ENCODE peak calls at places on chromosomes 13 and 19, in five cellular contexts. One of them, this sample, is unnamed.

GRCh38 chr19:58274771-58275199 is 4.0 kb upstream of the ZNF8 start:
- DNase-seq in MM.1S: no peak
- DNase-seq in mammary epithelial cell: peak
- DNase-seq in K562: no peak
- DNase-seq in fibroblast of lung: peak
- DNase-seq in this sample: no peak

GRCh38 chr13:75788494-75788991 is 152.4 kb downstream of the LMO7 start:
- DNase-seq in K562: no peak
- DNase-seq in mammary epithelial cell: peak
- DNase-seq in fibroblast of lung: peak
- DNase-seq in MM.1S: no peak
- DNase-seq in this sample: peak

GRCh38 chr19:13154911-13155471 is 4.8 kb downstream of the IER2 start:
- DNase-seq in MM.1S: no peak
- DNase-seq in K562: peak
- DNase-seq in fibroblast of lung: peak
- DNase-seq in mammary epithelial cell: peak
- DNase-seq in this sample: peak

GRCh38 chr19:10430505-10431253 is 10.3 kb downstream of the PDE4A start:
- DNase-seq in fibroblast of lung: peak
- DNase-seq in K562: peak
- DNase-seq in MM.1S: no peak
- DNase-seq in mammary epithelial cell: no peak
- DNase-seq in this sample: peak

GRCh38 chr13:110306960-110307696 is at the start of the genes COL4A1 and COL4A2:
- DNase-seq in K562: no peak
- DNase-seq in MM.1S: no peak
- DNase-seq in fibroblast of lung: peak
- DNase-seq in mammary epithelial cell: peak
- DNase-seq in this sample: no peak

GRCh38 chr13:24228852-24229458 is 68.4 kb downstream of the SPATA13 start:
- DNase-seq in mammary epithelial cell: peak
- DNase-seq in fibroblast of lung: peak
- DNase-seq in MM.1S: peak
- DNase-seq in K562: peak
- DNase-seq in this sample: peak

GRCh38 chr19:892243-892996 is 567 bp downstream of the MED16 start:
- DNase-seq in fibroblast of lung: no peak
- DNase-seq in MM.1S: peak
- DNase-seq in mammary epithelial cell: no peak
- DNase-seq in K562: no peak
- DNase-seq in this sample: no peak

GRCh38 chr13:95455782-95456181 is 96.7 kb upstream of the CLDN10 start:
- DNase-seq in K562: no peak
- DNase-seq in fibroblast of lung: no peak
- DNase-seq in MM.1S: peak
- DNase-seq in mammary epithelial cell: no peak
- DNase-seq in this sample: no peak

GRCh38 chr19:32397736-32398135 is 7.8 kb upstream of the DPY19L3 start:
- DNase-seq in K562: peak
- DNase-seq in mammary epithelial cell: peak
- DNase-seq in MM.1S: no peak
- DNase-seq in fibroblast of lung: peak
- DNase-seq in this sample: peak

GRCh38 chr19:1079566-1080111 is 12.7 kb downstream of the ARHGAP45 start:
- DNase-seq in fibroblast of lung: no peak
- DNase-seq in K562: no peak
- DNase-seq in MM.1S: no peak
- DNase-seq in mammary epithelial cell: no peak
- DNase-seq in this sample: no peak

GRCh38 chr19:49110567-49110966 is 3.6 kb upstream of the LIN7B start:
- DNase-seq in K562: no peak
- DNase-seq in MM.1S: no peak
- DNase-seq in fibroblast of lung: no peak
- DNase-seq in mammary epithelial cell: no peak
- DNase-seq in this sample: no peak

GRCh38 chr19:50287331-50287730 is 41.8 kb downstream of the KCNC3 start:
- DNase-seq in fibroblast of lung: no peak
- DNase-seq in MM.1S: no peak
- DNase-seq in K562: no peak
- DNase-seq in mammary epithelial cell: no peak
- DNase-seq in this sample: no peak

GRCh38 chr19:34662919-34663318 is 14.0 kb downstream of the SCGB2B2 start:
- DNase-seq in K562: peak
- DNase-seq in MM.1S: peak
- DNase-seq in fibroblast of lung: no peak
- DNase-seq in mammary epithelial cell: peak
- DNase-seq in this sample: no peak

GRCh38 chr19:9151367-9151766 is 11.2 kb downstream of the ZNF317 start:
- DNase-seq in MM.1S: no peak
- DNase-seq in mammary epithelial cell: no peak
- DNase-seq in K562: no peak
- DNase-seq in fibroblast of lung: no peak
- DNase-seq in this sample: no peak

GRCh38 chr19:36997843-36998235 is 80.4 kb upstream of the ZNF420 start:
- DNase-seq in fibroblast of lung: no peak
- DNase-seq in MM.1S: no peak
- DNase-seq in K562: no peak
- DNase-seq in mammary epithelial cell: no peak
- DNase-seq in this sample: no peak

GRCh38 chr13:34993470-34993869 is 51.4 kb downstream of the NBEA start:
- DNase-seq in MM.1S: no peak
- DNase-seq in mammary epithelial cell: peak
- DNase-seq in fibroblast of lung: peak
- DNase-seq in K562: no peak
- DNase-seq in this sample: no peak

GRCh38 chr13:26460652-26461051 is 96.8 kb upstream of the WASF3 start:
- DNase-seq in mammary epithelial cell: no peak
- DNase-seq in K562: no peak
- DNase-seq in fibroblast of lung: peak
- DNase-seq in MM.1S: no peak
- DNase-seq in this sample: no peak

GRCh38 chr13:24709186-24709913 is 29.1 kb downstream of the ATP12A start:
- DNase-seq in mammary epithelial cell: no peak
- DNase-seq in MM.1S: peak
- DNase-seq in K562: no peak
- DNase-seq in fibroblast of lung: no peak
- DNase-seq in this sample: no peak

GRCh38 chr19:16627194-16627927 is 643 bp downstream of the MED26 start:
- DNase-seq in fibroblast of lung: peak
- DNase-seq in K562: no peak
- DNase-seq in MM.1S: no peak
- DNase-seq in mammary epithelial cell: no peak
- DNase-seq in this sample: peak

GRCh38 chr13:85693889-85694511 is 105.2 kb downstream of the SLITRK6 start:
- DNase-seq in fibroblast of lung: peak
- DNase-seq in mammary epithelial cell: no peak
- DNase-seq in MM.1S: no peak
- DNase-seq in K562: no peak
- DNase-seq in this sample: no peak

GRCh38 chr13:50892162-50892944 is 17.2 kb upstream of the RNASEH2B start:
- DNase-seq in mammary epithelial cell: no peak
- DNase-seq in K562: no peak
- DNase-seq in MM.1S: peak
- DNase-seq in fibroblast of lung: no peak
- DNase-seq in this sample: no peak

GRCh38 chr13:49681837-49682236 is 9.4 kb downstream of the EBPL start:
- DNase-seq in fibroblast of lung: peak
- DNase-seq in MM.1S: no peak
- DNase-seq in mammary epithelial cell: peak
- DNase-seq in K562: no peak
- DNase-seq in this sample: no peak

GRCh38 chr13:28048768-28049167 is 51.6 kb downstream of the FLT3 start:
- DNase-seq in K562: no peak
- DNase-seq in fibroblast of lung: no peak
- DNase-seq in mammary epithelial cell: no peak
- DNase-seq in MM.1S: no peak
- DNase-seq in this sample: no peak

GRCh38 chr19:55384576-55385235 is 614 bp upstream of the TMEM238 start:
- DNase-seq in fibroblast of lung: no peak
- DNase-seq in K562: no peak
- DNase-seq in mammary epithelial cell: peak
- DNase-seq in MM.1S: no peak
- DNase-seq in this sample: peak

DNA sequence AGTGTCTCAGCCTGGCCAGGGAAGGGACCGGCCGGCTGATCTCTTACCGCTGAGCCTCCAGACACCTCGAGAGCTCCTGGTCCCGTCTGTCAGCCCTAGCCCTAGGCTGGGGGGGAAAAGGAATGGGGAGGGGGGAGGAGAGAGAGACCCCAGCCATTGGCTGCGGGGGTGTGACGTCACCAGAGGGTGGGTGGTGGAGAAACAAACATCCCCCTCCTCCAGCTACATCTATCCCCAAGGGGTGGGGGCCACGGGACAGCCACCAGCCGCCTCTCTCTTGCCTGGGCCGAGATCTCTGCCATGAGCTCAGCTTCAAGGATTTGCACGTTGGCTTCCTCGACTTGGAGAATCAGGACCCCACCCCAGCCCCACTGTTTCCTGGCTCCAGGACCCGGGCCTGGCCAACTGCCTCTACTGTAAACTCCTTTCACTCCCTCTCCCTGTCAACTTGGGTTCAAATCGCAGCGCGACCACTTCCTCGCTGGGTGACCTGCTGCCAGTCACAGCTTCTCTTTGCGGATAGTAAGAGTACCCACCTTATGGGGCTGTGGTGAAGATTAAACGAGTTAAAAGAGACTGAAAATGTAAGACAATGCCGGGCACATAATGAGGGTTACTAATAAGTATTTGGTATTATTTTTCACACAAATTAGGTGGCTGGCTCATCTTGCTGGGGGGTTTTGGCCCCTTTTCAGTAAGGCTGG is at the start of gene PRX:
- DNase-seq in MM.1S: no peak
- DNase-seq in mammary epithelial cell: no peak
- DNase-seq in fibroblast of lung: no peak
- DNase-seq in K562: peak
- DNase-seq in this sample: no peak
- H2AFZ ChIP-seq in MM.1S: no peak
- H2AFZ ChIP-seq in mammary epithelial cell: no peak
- H2AFZ ChIP-seq in fibroblast of lung: no peak
- H2AFZ ChIP-seq in K562: peak
- H2AFZ ChIP-seq in this sample: no peak

GRCh38 chr19:2984196-2984490 is 6.8 kb downstream of the TLE6 start:
- DNase-seq in fibroblast of lung: no peak
- DNase-seq in MM.1S: no peak
- DNase-seq in K562: no peak
- DNase-seq in mammary epithelial cell: no peak
- DNase-seq in this sample: no peak
- TF ChIP-seq EZH2 in fibroblast of lung: no peak
- TF ChIP-seq EZH2 in MM.1S: no peak
- TF ChIP-seq EZH2 in K562: no peak
- TF ChIP-seq EZH2 in mammary epithelial cell: no peak
- TF ChIP-seq EZH2 in this sample: no peak

DNA sequence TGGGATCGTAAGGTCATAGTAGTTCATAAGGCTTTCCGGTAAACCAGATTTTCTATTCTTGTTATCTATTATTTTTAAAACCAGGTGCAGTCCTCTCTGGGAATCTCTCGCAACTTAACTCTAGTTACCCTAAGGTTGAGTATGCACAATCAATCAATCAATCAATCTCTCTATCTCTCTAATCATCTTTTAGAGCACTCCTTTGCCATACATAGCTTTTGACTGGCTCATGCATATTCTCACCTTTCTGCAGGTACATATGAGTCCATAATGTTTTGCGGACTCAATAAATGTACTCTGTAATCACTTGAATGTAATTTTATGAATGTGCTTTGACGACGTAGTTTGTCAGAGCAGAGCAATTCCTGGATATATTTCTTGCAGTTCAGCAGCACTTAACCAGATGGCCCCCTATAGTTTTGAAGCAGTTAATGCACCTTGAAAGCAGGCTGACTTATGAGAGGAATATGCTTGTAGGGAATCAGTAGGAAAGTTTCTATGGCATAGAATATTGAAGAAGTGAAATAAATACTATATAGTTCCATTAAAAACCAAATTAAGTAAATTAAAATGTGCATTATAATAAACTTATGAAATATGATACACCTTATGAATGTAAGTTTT is 524.7 kb downstream of the GPC5 start:
- DNase-seq in MM.1S: no peak
- DNase-seq in fibroblast of lung: peak
- DNase-seq in mammary epithelial cell: no peak
- DNase-seq in K562: no peak
- DNase-seq in this sample: no peak
- TF ChIP-seq CTCF in MM.1S: no peak
- TF ChIP-seq CTCF in fibroblast of lung: no peak
- TF ChIP-seq CTCF in mammary epithelial cell: no peak
- TF ChIP-seq CTCF in K562: no peak
- TF ChIP-seq CTCF in this sample: peak

GRCh38 chr19:2166741-2167738 is 3.3 kb downstream of the DOT1L start:
- DNase-seq in K562: no peak
- DNase-seq in mammary epithelial cell: peak
- DNase-seq in MM.1S: no peak
- DNase-seq in fibroblast of lung: peak
- DNase-seq in this sample: peak

GRCh38 chr19:2167896-2168618 is 4.3 kb downstream of the DOT1L start:
- DNase-seq in fibroblast of lung: peak
- DNase-seq in mammary epithelial cell: peak
- DNase-seq in K562: peak
- DNase-seq in MM.1S: no peak
- DNase-seq in this sample: no peak

GRCh38 chr19:2160384-2160783 is 3.3 kb upstream of the DOT1L start:
- DNase-seq in MM.1S: no peak
- DNase-seq in K562: no peak
- DNase-seq in fibroblast of lung: no peak
- DNase-seq in mammary epithelial cell: no peak
- DNase-seq in this sample: no peak

GRCh38 chr19:2168619-2169424 is 5.1 kb downstream of the DOT1L start:
- DNase-seq in fibroblast of lung: peak
- DNase-seq in K562: peak
- DNase-seq in MM.1S: no peak
- DNase-seq in mammary epithelial cell: peak
- DNase-seq in this sample: peak

DNA sequence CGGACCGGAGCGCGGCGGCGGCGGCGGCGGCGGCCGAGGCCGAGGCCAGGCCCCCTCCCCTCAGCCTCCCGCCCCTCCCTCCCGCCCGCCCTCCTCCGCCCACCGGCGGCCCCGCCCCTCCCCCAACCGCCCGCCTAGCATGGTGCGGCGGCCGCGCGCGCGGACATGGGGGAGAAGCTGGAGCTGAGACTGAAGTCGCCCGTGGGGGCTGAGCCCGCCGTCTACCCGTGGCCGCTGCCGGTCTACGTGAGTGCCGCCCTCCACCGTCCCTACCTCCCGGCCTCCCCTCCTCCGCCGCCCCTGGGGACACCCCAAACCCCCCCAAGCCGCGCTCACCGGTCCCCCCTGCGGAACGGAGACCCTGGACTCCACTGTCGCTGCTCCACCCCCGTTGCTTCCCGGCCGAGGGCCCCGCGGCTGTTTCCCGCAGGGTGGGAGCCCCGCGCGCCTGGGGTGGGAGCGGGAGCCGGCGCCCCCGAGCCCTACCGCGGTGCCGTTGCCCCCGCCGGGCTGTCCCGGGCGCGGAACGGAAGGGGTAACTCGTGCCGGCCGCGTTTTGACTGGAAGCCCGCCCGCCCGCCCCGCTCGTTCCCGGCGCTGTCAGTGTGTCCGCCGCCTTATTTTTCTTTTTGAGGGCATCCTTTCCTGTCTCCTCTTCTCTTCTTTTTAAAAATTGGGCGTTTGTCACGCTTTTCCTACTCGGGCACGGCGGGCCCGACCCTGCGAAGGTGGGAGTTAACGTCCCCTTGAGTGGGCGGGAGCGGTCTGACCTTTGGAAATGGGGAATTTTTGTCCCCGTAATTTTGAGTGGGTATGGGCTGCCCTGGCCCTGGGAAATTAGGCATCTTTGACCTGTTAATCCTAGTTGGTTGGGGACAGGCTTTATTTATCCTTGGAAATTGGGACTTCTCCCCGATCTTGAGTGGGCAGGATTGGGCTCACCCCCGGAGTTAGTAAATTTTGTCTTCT is 571 bp downstream of the DOT1L start:
- DNase-seq in MM.1S: peak
- DNase-seq in mammary epithelial cell: peak
- DNase-seq in fibroblast of lung: no peak
- DNase-seq in K562: no peak
- DNase-seq in this sample: no peak
- H2AFZ ChIP-seq in MM.1S: peak
- H2AFZ ChIP-seq in mammary epithelial cell: peak
- H2AFZ ChIP-seq in fibroblast of lung: no peak
- H2AFZ ChIP-seq in K562: peak
- H2AFZ ChIP-seq in this sample: no peak

This sample was measured in PC-9.